ENCODE peak calls at places on chromosomes 4 and X, in four cellular contexts. O, C, Q and T are unnamed samples.

GRCh38 chr4:22743290-22743689 is 50.6 kb downstream of the GBA3 start:
- DNase-seq in O (no peak), C (no peak), Q (no peak), T (no peak)

GRCh38 chr4:89267392-89267791 is 40.2 kb downstream of the GPRIN3 start:
- DNase-seq in O (no peak), C (no peak), Q (no peak), T (no peak)

GRCh38 chr4:79917246-79917645 is 155.8 kb downstream of the ANTXR2 start:
- DNase-seq in O (peak), C (peak), Q (peak), T (peak)

GRCh38 chrX:154002215-154002719 is 17.4 kb downstream of the IRAK1 start:
- DNase-seq in O (peak), C (no peak), Q (peak), T (no peak)

GRCh38 chr4:8765631-8766590 is 105.7 kb downstream of the HMX1 start:
- DNase-seq in O (no peak), C (no peak), Q (no peak), T (no peak)

GRCh38 chrX:11944486-11944885 is 186.4 kb downstream of the MSL3 start:
- DNase-seq in O (peak), C (peak), Q (peak), T (no peak)

GRCh38 chr4:152894673-152895072 is 41.5 kb upstream of the FHDC1 start:
- DNase-seq in O (no peak), C (no peak), Q (no peak), T (no peak)

GRCh38 chr4:159103406-159104131 is 690 bp downstream of the RAPGEF2 start:
- DNase-seq in O (peak), C (peak), Q (peak), T (no peak)

GRCh38 chrX:45668686-45669443 is 468.2 kb upstream of the DIPK2B start:
- DNase-seq in O (no peak), C (peak), Q (no peak), T (no peak)

GRCh38 chrX:40402771-40403533 is 177.8 kb upstream of the ATP6AP2 start:
- DNase-seq in O (peak), C (no peak), Q (peak), T (no peak)

GRCh38 chr4:140246216-140246615 is 92.2 kb upstream of the MAML3 start:
- DNase-seq in O (no peak), C (no peak), Q (no peak), T (no peak)

GRCh38 chr4:88064410-88064809 is 57.0 kb downstream of the PKD2 start:
- DNase-seq in O (no peak), C (no peak), Q (no peak), T (no peak)

GRCh38 chrX:44011505-44011904 is 38.3 kb upstream of the NDP start:
- DNase-seq in O (no peak), C (no peak), Q (peak), T (no peak)

GRCh38 chr4:151408630-151409469 is at the start of gene FHIP1A:
- DNase-seq in O (peak), C (peak), Q (peak), T (no peak)

GRCh38 chrX:87468941-87469340 is 48.7 kb upstream of the KLHL4 start:
- DNase-seq in O (no peak), C (no peak), Q (peak), T (no peak)

GRCh38 chrX:27435031-27435430 is 28.1 kb downstream of the PPP4R3C start:
- DNase-seq in O (no peak), C (no peak), Q (no peak), T (no peak)

GRCh38 chr4:77062856-77063255 is 12.9 kb downstream of the CCNI start:
- DNase-seq in O (no peak), C (no peak), Q (no peak), T (no peak)

GRCh38 chr4:183241322-183241640 is 78.8 kb downstream of the CLDN22 start:
- DNase-seq in O (peak), C (peak), Q (no peak), T (no peak)

GRCh38 chr4:145816091-145816490 is 122.5 kb downstream of the ZNF827 start:
- DNase-seq in O (no peak), C (no peak), Q (no peak), T (no peak)

GRCh38 chrX:100600340-100600739 is 15.6 kb downstream of the TNMD start:
- DNase-seq in O (no peak), C (no peak), Q (no peak), T (no peak)

GRCh38 chr4:17664755-17665154 is 50.3 kb downstream of the MED28 start:
- DNase-seq in O (no peak), C (no peak), Q (peak), T (peak)

GRCh38 chr4:24856586-24856985 is 56.3 kb downstream of the CCDC149 start:
- DNase-seq in O (no peak), C (no peak), Q (no peak), T (peak)

GRCh38 chr4:36172650-36173049 is 71.7 kb downstream of the ARAP2 start:
- DNase-seq in O (no peak), C (no peak), Q (no peak), T (no peak)

DNA sequence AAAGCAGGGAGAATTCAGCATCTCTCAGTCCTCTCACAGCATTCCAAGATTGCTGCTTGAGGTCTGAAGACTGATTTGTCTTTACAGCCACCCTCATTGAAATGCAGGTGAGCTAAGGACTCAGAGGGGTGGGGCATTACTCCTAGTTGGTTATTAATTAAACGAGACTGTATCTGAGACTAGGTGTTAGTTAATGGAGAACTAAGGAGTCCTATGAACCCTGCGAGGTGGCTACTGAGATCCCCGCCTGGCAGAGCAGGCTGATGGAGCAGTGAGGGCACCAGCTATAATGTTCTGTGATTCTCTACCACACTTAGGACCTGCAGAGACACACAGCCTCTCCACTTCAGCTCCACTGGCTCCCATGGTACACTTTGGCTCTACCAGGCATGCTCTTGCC is 215.3 kb downstream of the MID1IP1 start:
- DNase-seq in O (no peak), C (no peak), Q (no peak), T (no peak)
- TF ChIP-seq POLR2A in O (no peak), C (no peak), Q (no peak), T (no peak)

DNA sequence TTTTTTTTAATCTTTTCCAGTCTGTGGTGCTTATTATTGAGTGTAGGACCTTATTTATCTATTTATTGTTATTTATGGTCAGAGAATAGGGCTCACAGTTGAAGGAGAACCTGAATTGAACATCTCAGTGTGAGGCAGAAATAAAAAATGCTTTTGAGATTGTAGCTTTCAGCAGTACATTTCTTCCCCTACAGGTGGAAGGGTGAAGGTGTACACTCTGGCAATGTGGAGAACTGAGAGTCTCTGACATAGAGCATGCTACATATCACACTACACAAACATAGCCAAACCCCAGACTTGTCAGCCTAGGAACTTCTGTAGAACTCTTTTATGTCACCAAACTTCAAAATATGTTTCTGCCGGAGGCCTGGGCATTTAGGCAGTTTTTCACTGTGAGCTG is 140.2 kb downstream of the STIM2 start:
- DNase-seq in O (peak), C (no peak), Q (peak), T (no peak)
- TF ChIP-seq MYC in O (no peak), C (no peak), Q (no peak), T (no peak)

GRCh38 chrX:149280011-149280410 is 225.1 kb downstream of the IDS start:
- DNase-seq in O (no peak), C (no peak), Q (no peak), T (no peak)

GRCh38 chrX:149283853-149284252 is 221.3 kb downstream of the IDS start:
- DNase-seq in O (no peak), C (no peak), Q (no peak), T (no peak)

GRCh38 chrX:149284616-149285015 is 220.5 kb downstream of the IDS start:
- DNase-seq in O (no peak), C (no peak), Q (no peak), T (no peak)

GRCh38 chrX:149286940-149287349 is 218.2 kb downstream of the IDS start:
- DNase-seq in O (peak), C (peak), Q (peak), T (peak)

GRCh38 chrX:149282909-149283308 is 222.2 kb downstream of the IDS start:
- DNase-seq in O (no peak), C (no peak), Q (no peak), T (no peak)
- TF ChIP-seq POLR2A in O (no peak), C (no peak), Q (no peak), T (no peak)

GRCh38 chrX:3609800-3610199 is 103.6 kb downstream of the PRKX start:
- DNase-seq in O (peak), C (no peak), Q (no peak), T (no peak)
- TF ChIP-seq MYC in O (no peak), C (no peak), Q (no peak), T (no peak)